ENCODE peak calls at places on chromosomes 13 and 19, in six cellular contexts. R is H1, M is neuronal stem cell, G is IMR-90, O is mesendoderm, E is mesenchymal stem cell. B is an unnamed sample. For H3K79me1, the result is how much of the 10 kb centered on the place peaks cover.

GRCh38 chr13:48194392-48194754 is 38.6 kb upstream of the ITM2B start:
- DNase-seq in E (no peak), O (no peak), M (no peak), G (no peak), R (no peak), B (no peak)

GRCh38 chr13:105144020-105144419 is 1391.4 kb downstream of the EFNB2 start:
- DNase-seq in M (no peak), E (no peak), O (peak), R (no peak), G (no peak), B (no peak)

GRCh38 chr19:16359964-16360363 is 35.3 kb downstream of the KLF2 start:
- DNase-seq in O (no peak), G (no peak), E (no peak), R (no peak), M (no peak), B (no peak)

GRCh38 chr13:98909016-98909415 is 68.8 kb downstream of the DOCK9 start:
- DNase-seq in E (peak), R (no peak), M (no peak), O (no peak), G (peak), B (no peak)

GRCh38 chr13:91384891-91385290 is 13.5 kb upstream of the GPC5 start:
- DNase-seq in G (no peak), R (no peak), E (no peak), M (no peak), O (no peak), B (no peak)

GRCh38 chr19:15379996-15380647 is 535 bp upstream of the AKAP8 start:
- DNase-seq in G (peak), O (peak), R (peak), E (peak), M (no peak), B (peak)

GRCh38 chr19:57338798-57339378 is 12.2 kb upstream of the ZNF304 start:
- DNase-seq in E (peak), O (no peak), R (no peak), G (peak), M (no peak), B (no peak)

GRCh38 chr19:47350599-47350998 is 1.5 kb downstream of the DHX34 start:
- DNase-seq in G (no peak), E (no peak), O (no peak), M (no peak), R (no peak), B (no peak)

GRCh38 chr13:114124921-114125320 is 7.5 kb downstream of the RASA3 start:
- DNase-seq in O (no peak), M (no peak), E (peak), R (no peak), G (peak), B (no peak)

GRCh38 chr19:33622505-33622808 is 704 bp downstream of the CHST8 start:
- DNase-seq in O (peak), E (no peak), G (no peak), R (no peak), M (peak), B (no peak)

GRCh38 chr13:106187501-106187900 is 348.0 kb downstream of the EFNB2 start:
- DNase-seq in R (no peak), M (no peak), E (no peak), O (no peak), G (no peak), B (no peak)

GRCh38 chr19:16904599-16904998 is 15.8 kb downstream of the F2RL3 start:
- DNase-seq in M (no peak), E (no peak), G (no peak), O (no peak), R (no peak), B (no peak)

GRCh38 chr13:30576528-30576927 is 41.2 kb upstream of the USPL1 start:
- DNase-seq in R (no peak), M (no peak), E (peak), G (peak), O (no peak), B (no peak)

DNA sequence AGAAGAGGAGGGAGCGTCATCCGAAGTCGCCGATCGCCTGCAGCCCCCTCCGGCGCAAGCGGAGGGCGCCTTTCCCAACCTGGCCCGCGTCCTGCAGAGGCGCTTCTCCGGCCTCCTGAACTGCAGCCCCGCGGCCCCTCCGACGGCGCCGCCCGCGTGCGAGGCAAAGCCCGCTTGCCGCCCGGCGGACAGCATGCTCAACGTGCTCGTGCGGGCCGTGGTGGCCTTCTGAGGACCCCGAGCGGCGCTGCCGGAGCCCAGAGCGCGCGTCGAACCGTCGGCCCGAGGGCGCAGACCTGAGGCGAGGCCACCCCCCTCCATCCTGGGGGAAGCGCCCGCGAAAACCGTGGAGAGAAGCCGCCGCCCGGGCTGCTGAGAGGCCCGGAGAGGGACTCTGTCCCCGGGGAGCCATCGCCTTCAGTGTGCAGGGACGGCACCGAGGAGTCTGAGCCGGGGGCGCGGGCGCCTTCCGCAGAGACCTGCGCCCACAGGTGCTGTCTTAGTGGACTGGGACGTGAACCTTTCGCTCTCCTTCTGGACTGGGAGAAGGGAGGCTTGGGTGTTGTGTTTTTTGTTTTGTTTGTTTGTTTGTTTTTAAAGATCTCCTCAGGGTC is 3.5 kb downstream of the IER2 start:
- DNase-seq in M (peak), O (peak), E (no peak), G (no peak), R (no peak), B (no peak)
- H3K79me1 ChIP-seq in M (under half), O (under half), E (under half), G (under half), R (under half), B (under half)

GRCh38 chr19:954672-955494 is 29.0 kb downstream of the ARID3A start:
- DNase-seq in O (peak), R (no peak), M (no peak), G (no peak), E (peak), B (no peak)
- H3K79me1 ChIP-seq in O (under half), R (under half), M (under half), G (under half), E (under half), B (under half)

GRCh38 chr19:38682195-38682867 is 34.9 kb downstream of the ACTN4 start:
- DNase-seq in R (no peak), O (no peak), G (no peak), M (no peak), E (no peak), B (no peak)

GRCh38 chr19:38684078-38684861 is 36.8 kb downstream of the ACTN4 start:
- DNase-seq in R (no peak), G (peak), M (no peak), E (peak), O (peak), B (peak)

GRCh38 chr19:38683393-38684077 is 36.1 kb downstream of the ACTN4 start:
- DNase-seq in M (no peak), G (peak), E (peak), R (peak), O (peak), B (peak)

GRCh38 chr19:38684862-38685665 is 37.6 kb downstream of the ACTN4 start:
- DNase-seq in O (no peak), R (no peak), G (no peak), E (no peak), M (no peak), B (no peak)

GRCh38 chr19:38682872-38683392 is 35.5 kb downstream of the ACTN4 start:
- DNase-seq in O (no peak), M (no peak), R (no peak), G (no peak), E (peak), B (no peak)
- H3K79me1 ChIP-seq in O (under half), M (under half), R (under half), G (under half), E (under half), B (under half)

GRCh38 chr19:18368504-18369222 is 17.3 kb upstream of the GDF15 start:
- DNase-seq in M (no peak), G (no peak), O (no peak), E (no peak), R (no peak), B (no peak)
- H3K79me1 ChIP-seq in M (under half), G (under half), O (under half), E (under half), R (under half), B (under half)